ENCODE peak calls at places on chromosomes 16 and 17, in five cellular contexts. Y is GM12892, M is K562, O is heart left ventricle, B is breast epithelium. P is an unnamed sample.

GRCh38 chr16:73202176-73202729 is 154.3 kb upstream of the ZFHX3 start:
- DNase-seq in Y (no peak), M (no peak), O (no peak), B (no peak), P (no peak)

GRCh38 chr17:45018514-45019176 is 32.8 kb downstream of the DCAKD start:
- DNase-seq in Y (no peak), M (peak; percentile 71), O (no peak), B (no peak), P (no peak)

GRCh38 chr17:27475070-27475673 is 18.9 kb downstream of the KSR1 start:
- DNase-seq in Y (no peak), M (no peak), O (no peak), B (no peak), P (no peak)

GRCh38 chr17:67959510-67959909 is 36.8 kb downstream of the C17orf58 start:
- DNase-seq in Y (no peak), M (no peak), O (no peak), B (no peak), P (peak; percentile 29)

GRCh38 chr17:41689497-41690299 is 1.0 kb downstream of the EIF1 start:
- DNase-seq in Y (no peak), M (peak; percentile 77), O (no peak), B (peak; percentile 32), P (no peak)

GRCh38 chr16:67632415-67633172 is 12.3 kb upstream of the CARMIL2 start:
- DNase-seq in Y (no peak), M (no peak), O (peak; percentile 51), B (no peak), P (no peak)

GRCh38 chr16:22206847-22207714 is 1.0 kb downstream of the EEF2K start:
- DNase-seq in Y (peak; percentile 71), M (peak; percentile 70), O (peak; percentile 85), B (peak; percentile 68), P (peak; percentile 92)

GRCh38 chr16:56793504-56793903 is 63.6 kb downstream of the NUP93 start:
- DNase-seq in Y (no peak), M (peak; percentile 11), O (no peak), B (no peak), P (no peak)

GRCh38 chr16:82960923-82961322 is 334.2 kb downstream of the CDH13 start:
- DNase-seq in Y (no peak), M (no peak), O (no peak), B (no peak), P (no peak)

GRCh38 chr16:14527411-14528044 is 102.5 kb downstream of the PARN start:
- DNase-seq in Y (no peak), M (peak; percentile 28), O (no peak), B (no peak), P (no peak)

GRCh38 chr16:2514333-2515179 is 804 bp downstream of the ATP6V0C start:
- DNase-seq in Y (no peak), M (no peak), O (no peak), B (peak; percentile 64), P (peak; percentile 91)

GRCh38 chr16:69396187-69397061 is 10.6 kb upstream of the TERF2 start:
- DNase-seq in Y (no peak), M (peak; percentile 89), O (peak; percentile 76), B (peak; percentile 70), P (no peak)

GRCh38 chr17:43070872-43071271 is 45.8 kb downstream of the RND2 start:
- DNase-seq in Y (no peak), M (no peak), O (no peak), B (no peak), P (no peak)

GRCh38 chr16:3816326-3816725 is 64.2 kb downstream of the CREBBP start:
- DNase-seq in Y (no peak), M (no peak), O (no peak), B (no peak), P (no peak)

GRCh38 chr17:48587276-48588073 is 2.6 kb downstream of the HOXB3 start:
- DNase-seq in Y (no peak), M (no peak), O (no peak), B (no peak), P (no peak)

GRCh38 chr17:79541038-79541437 is 69.8 kb downstream of the RBFOX3 start:
- DNase-seq in Y (no peak), M (no peak), O (no peak), B (no peak), P (no peak)

GRCh38 chr17:42784811-42785592 is 4.6 kb downstream of the WNK4 start:
- DNase-seq in Y (no peak), M (no peak), O (no peak), B (no peak), P (no peak)

GRCh38 chr17:73911726-73912359 is 267.6 kb upstream of the SDK2 start:
- DNase-seq in Y (no peak), M (no peak), O (no peak), B (no peak), P (no peak)

GRCh38 chr16:47887496-47887895 is 268.3 kb downstream of the ABCC12 start:
- DNase-seq in Y (no peak), M (no peak), O (no peak), B (no peak), P (no peak)
- TF ChIP-seq POLR2A in Y (no peak), M (no peak), O (no peak), B (no peak), P (no peak)

DNA sequence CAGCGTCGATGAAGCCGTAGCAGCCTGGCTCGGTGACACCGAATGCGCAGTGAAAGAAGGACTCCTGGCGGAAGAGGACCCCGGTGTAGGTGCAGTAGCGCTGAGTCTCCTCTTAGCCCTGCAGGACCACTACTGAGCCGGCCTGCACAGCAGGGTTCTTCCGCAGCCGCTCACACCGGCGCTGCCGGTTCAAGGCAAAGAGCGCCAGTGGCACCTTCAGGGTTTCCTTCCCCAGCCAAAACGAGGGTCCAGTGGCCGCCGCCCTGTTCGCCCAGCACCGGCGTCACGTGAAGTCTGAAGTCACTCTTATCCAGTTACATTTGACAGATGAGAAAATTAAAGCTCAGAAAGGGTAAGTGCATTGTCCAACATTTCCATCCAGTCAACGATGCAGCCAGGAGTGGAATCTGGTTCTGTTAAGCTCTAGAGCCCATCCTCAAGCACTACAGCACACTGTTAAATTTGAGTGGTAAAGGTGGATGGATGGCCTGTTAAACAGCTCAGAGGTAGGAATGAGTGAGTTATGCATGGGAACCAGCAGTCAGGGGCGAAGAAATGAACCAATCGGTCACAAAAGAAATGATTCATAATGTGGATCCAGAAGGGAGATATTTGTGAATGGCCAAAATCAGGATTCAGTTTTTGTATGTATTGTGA is 50.2 kb upstream of the SMIM36 start:
- DNase-seq in Y (no peak), M (no peak), O (no peak), B (no peak), P (no peak)
- TF ChIP-seq POLR2A in Y (no peak), M (no peak), O (no peak), B (no peak), P (no peak)

GRCh38 chr17:50636145-50636803 is 1.6 kb downstream of the ABCC3 start:
- DNase-seq in Y (no peak), M (no peak), O (no peak), B (no peak), P (no peak)
- TF ChIP-seq POLR2A in Y (no peak), M (no peak), O (no peak), B (no peak), P (no peak)

DNA sequence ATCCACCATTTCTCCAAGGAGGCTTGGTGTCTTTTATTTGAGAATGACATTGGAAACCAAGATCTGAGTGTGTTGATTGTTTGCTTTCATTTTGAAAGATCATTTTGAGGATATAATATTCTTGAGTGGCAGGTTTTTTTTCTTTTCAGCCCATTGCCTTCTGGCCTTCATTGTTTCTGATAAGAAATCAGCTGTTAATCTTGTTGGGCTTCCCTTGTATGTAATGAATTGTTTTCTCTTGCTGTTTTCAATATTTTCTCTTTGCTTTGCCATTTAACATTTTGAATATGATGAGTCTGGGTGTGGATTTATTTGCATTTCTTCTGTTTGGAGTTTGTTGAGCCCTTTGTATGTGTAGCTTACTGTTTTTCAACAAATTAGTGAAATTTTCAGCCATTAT is 22.0 kb downstream of the PRSS54 start:
- DNase-seq in Y (no peak), M (no peak), O (no peak), B (no peak), P (no peak)
- TF ChIP-seq POLR2A in Y (no peak), M (no peak), O (no peak), B (no peak), P (no peak)

DNA sequence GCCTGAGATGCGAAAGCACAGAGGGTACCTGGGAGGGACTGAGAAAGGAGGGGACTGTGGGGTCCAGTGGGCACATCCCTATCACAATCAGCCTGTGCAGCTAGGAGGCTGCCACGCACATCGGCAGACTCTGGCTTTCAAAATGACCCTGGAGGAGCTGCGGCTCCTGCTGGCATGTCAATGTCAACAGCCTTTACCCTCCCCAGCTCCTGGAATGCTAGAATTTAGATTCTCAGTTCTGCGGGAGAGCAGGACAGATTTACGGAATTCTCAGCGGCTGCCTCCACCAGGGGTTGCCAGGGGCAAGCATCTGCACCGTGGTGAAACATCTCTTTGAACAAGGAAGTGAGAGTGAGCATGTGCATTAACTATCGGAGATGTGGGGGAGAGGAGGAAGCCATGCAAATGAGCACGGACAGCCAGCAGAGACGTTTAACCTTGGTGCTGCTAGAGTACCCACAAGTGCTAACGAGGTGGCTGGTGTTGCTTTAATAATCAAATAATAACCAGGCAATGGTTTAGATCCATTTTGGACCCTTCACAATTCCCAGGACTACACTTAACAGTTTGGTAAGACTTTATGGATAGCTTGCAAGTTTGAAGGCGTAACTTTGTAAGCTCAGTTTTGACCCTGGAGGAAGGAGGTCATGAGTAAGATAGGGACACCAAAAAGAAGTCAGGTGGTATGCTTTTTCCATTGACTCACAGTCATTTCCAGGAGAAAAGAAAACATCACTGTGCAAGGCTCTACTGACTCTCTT is 54.1 kb downstream of the XYLT1 start:
- DNase-seq in Y (peak; percentile 76), M (no peak), O (peak; percentile 27), B (no peak), P (peak; percentile 86)
- TF ChIP-seq POLR2A in Y (peak; percentile 59), M (no peak), O (no peak), B (no peak), P (no peak)